ENCODE peak calls at places on chromosomes 3 and 15, in five cellular contexts. K is HepG2, D is SK-N-SH, O is K562, R is GM12878. G is an unnamed sample.

GRCh38 chr15:41429003-41429890 is 12.4 kb downstream of the RTF1 start:
- DNase-seq in K (no peak), D (no peak), O (no peak), R (peak; percentile 65), G (no peak)

GRCh38 chr3:55860040-55860439 is 372.9 kb upstream of the WNT5A start:
- DNase-seq in K (no peak), D (no peak), O (no peak), R (no peak), G (no peak)

GRCh38 chr15:65805019-65805738 is 13.1 kb upstream of the DENND4A start:
- DNase-seq in K (peak; percentile 42), D (peak; percentile 72), O (peak; percentile 64), R (no peak), G (no peak)

GRCh38 chr3:53194218-53195065 is 33.4 kb downstream of the PRKCD start:
- DNase-seq in K (no peak), D (peak; percentile 30), O (no peak), R (no peak), G (no peak)

GRCh38 chr3:115208066-115208750 is 61.1 kb upstream of the ZBTB20 start:
- DNase-seq in K (no peak), D (no peak), O (no peak), R (no peak), G (no peak)

GRCh38 chr15:76199106-76200082 is 111.9 kb downstream of the ETFA start:
- DNase-seq in K (no peak), D (no peak), O (peak; percentile 63), R (no peak), G (peak; percentile 39)

GRCh38 chr15:85750319-85750806 is 44.4 kb downstream of the KLHL25 start:
- DNase-seq in K (no peak), D (no peak), O (no peak), R (no peak), G (no peak)

GRCh38 chr3:49370585-49371290 is 12.6 kb upstream of the GPX1 start:
- DNase-seq in K (no peak), D (no peak), O (no peak), R (no peak), G (no peak)

GRCh38 chr3:127413318-127413673 is 125.5 kb upstream of the PRR20G start:
- DNase-seq in K (no peak), D (no peak), O (no peak), R (no peak), G (no peak)

GRCh38 chr15:31516459-31516858 is 189.8 kb downstream of the KLF13 start:
- DNase-seq in K (no peak), D (no peak), O (peak; percentile 44), R (no peak), G (no peak)

GRCh38 chr3:107525101-107525953 is 2.6 kb downstream of the BBX start:
- DNase-seq in K (no peak), D (peak; percentile 55), O (peak; percentile 9), R (no peak), G (no peak)

GRCh38 chr15:70375006-70375409 is 277.3 kb upstream of the TLE3 start:
- DNase-seq in K (no peak), D (peak; percentile 74), O (no peak), R (no peak), G (no peak)

GRCh38 chr3:195085356-195086130 is 185.4 kb downstream of the XXYLT1 start:
- DNase-seq in K (no peak), D (no peak), O (no peak), R (no peak), G (no peak)
- TF ChIP-seq ZBTB33 in K (no peak), D (no peak), O (peak; percentile 58), R (no peak), G (no peak)

GRCh38 chr3:159458982-159459381 is 529.7 kb upstream of the IL12A start:
- DNase-seq in K (no peak), D (no peak), O (no peak), R (no peak), G (no peak)
- H2AFZ ChIP-seq in K (no peak overlapping the region), D (no peak overlapping the region), O (no peak overlapping the region), R (no peak overlapping the region), G (no peak overlapping the region)

DNA sequence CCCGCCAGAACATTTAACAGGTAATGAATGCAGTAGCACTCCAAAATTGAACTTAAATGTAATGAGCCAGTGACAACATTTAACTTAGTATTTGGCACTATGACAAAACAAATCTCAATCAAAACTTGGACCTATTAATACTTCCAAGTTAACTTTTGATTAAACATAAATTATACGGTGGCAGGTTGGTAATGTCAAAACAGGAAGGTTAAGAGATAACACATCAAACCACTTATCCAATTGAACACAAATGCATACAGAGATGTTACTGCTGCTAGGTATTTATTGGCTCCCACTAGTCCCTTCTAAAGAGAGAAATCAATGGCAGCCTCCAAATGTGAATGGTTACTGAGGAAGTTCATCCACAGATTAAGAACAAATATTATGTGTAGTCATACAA is 1.8 kb downstream of the GSK3B start:
- DNase-seq in K (no peak), D (no peak), O (no peak), R (no peak), G (no peak)
- TF ChIP-seq ZBTB33 in K (no peak), D (no peak), O (no peak), R (no peak), G (no peak)

GRCh38 chr15:25807063-25807462 is 56.1 kb downstream of the ATP10A start:
- DNase-seq in K (no peak), D (no peak), O (no peak), R (no peak), G (no peak)
- H2AFZ ChIP-seq in K (no peak overlapping the region), D (no peak overlapping the region), O (no peak overlapping the region), R (no peak overlapping the region), G (no peak overlapping the region)